ENCODE peak calls at places on chromosomes 4 and X, in ten cellular contexts. X is CD8-positive, alpha-beta T cell; M is fibroblast of the aortic adventitia; E is sigmoid colon; O is A549; J is Peyer's patch; W is fibroblast of pulmonary artery; A is kidney; Q is foreskin fibroblast; K is psoas muscle. Z is an unnamed sample.

GRCh38 chrX:21691512-21692018 is 33.4 kb upstream of the KLHL34 start:
- DNase-seq in X (no peak), O (no peak), K (no peak), W (no peak), E (no peak), J (no peak), A (no peak), Q (no peak), M (no peak), Z (no peak)

GRCh38 chr4:139833131-139833930 is 167.7 kb downstream of the MGST2 start:
- DNase-seq in X (no peak), A (no peak), Q (no peak), W (no peak), K (no peak), E (no peak), J (no peak), M (no peak), O (no peak), Z (no peak)

GRCh38 chr4:20698820-20699219 is 1.4 kb upstream of the PACRGL start:
- DNase-seq in M (no peak), J (no peak), W (no peak), K (no peak), O (no peak), X (no peak), A (no peak), Q (no peak), E (no peak), Z (no peak)

GRCh38 chrX:69083361-69083760 is 81.9 kb downstream of the PJA1 start:
- DNase-seq in Q (no peak), J (no peak), W (no peak), A (no peak), E (no peak), X (no peak), M (no peak), K (no peak), O (no peak), Z (no peak)

GRCh38 chrX:153361781-153362397 is 27.9 kb downstream of the ZNF275 start:
- DNase-seq in X (no peak), O (no peak), E (no peak), K (no peak), A (no peak), J (no peak), Q (no peak), M (no peak), W (no peak), Z (no peak)

GRCh38 chr4:28565434-28565833 is 1704.8 kb downstream of the STIM2 start:
- DNase-seq in J (no peak), W (no peak), A (no peak), Q (no peak), O (no peak), M (peak), E (no peak), X (no peak), K (no peak), Z (no peak)

GRCh38 chr4:1027219-1027915 is 15.9 kb downstream of the FGFRL1 start:
- DNase-seq in X (no peak), E (no peak), M (no peak), K (no peak), A (no peak), W (no peak), O (no peak), J (no peak), Q (no peak), Z (no peak)

GRCh38 chrX:111169141-111169540 is 73.2 kb downstream of the PAK3 start:
- DNase-seq in J (no peak), M (no peak), K (no peak), W (no peak), Q (no peak), E (no peak), X (no peak), A (no peak), O (no peak), Z (no peak)

GRCh38 chr4:170089743-170090666 is at the start of gene AADAT:
- DNase-seq in M (peak), E (peak), O (peak), W (peak), A (peak), J (peak), K (peak), X (no peak), Q (peak), Z (no peak)

GRCh38 chrX:26376037-26376708 is 160.2 kb downstream of the MAGEB5 start:
- DNase-seq in W (no peak), K (no peak), M (no peak), E (no peak), O (no peak), A (no peak), X (no peak), Q (no peak), J (no peak), Z (no peak)

GRCh38 chr4:108034560-108034959 is 44.9 kb downstream of the HADH start:
- DNase-seq in O (no peak), M (no peak), A (no peak), Q (no peak), E (no peak), K (no peak), X (peak), J (no peak), W (no peak), Z (no peak)

GRCh38 chrX:115038406-115038805 is 21.0 kb upstream of the IL13RA2 start:
- DNase-seq in W (no peak), O (no peak), X (no peak), M (no peak), J (no peak), A (no peak), K (no peak), E (no peak), Q (no peak), Z (no peak)

GRCh38 chrX:72083291-72083690 is 48.4 kb downstream of the RTL5 start:
- DNase-seq in E (no peak), W (no peak), J (no peak), X (no peak), K (no peak), M (no peak), O (no peak), A (no peak), Q (no peak), Z (no peak)
- TF ChIP-seq CTCF in E (no peak), W (no peak), J (no peak), X (no peak), K (no peak), M (no peak), O (no peak), A (no peak), Q (no peak), Z (no peak)

DNA sequence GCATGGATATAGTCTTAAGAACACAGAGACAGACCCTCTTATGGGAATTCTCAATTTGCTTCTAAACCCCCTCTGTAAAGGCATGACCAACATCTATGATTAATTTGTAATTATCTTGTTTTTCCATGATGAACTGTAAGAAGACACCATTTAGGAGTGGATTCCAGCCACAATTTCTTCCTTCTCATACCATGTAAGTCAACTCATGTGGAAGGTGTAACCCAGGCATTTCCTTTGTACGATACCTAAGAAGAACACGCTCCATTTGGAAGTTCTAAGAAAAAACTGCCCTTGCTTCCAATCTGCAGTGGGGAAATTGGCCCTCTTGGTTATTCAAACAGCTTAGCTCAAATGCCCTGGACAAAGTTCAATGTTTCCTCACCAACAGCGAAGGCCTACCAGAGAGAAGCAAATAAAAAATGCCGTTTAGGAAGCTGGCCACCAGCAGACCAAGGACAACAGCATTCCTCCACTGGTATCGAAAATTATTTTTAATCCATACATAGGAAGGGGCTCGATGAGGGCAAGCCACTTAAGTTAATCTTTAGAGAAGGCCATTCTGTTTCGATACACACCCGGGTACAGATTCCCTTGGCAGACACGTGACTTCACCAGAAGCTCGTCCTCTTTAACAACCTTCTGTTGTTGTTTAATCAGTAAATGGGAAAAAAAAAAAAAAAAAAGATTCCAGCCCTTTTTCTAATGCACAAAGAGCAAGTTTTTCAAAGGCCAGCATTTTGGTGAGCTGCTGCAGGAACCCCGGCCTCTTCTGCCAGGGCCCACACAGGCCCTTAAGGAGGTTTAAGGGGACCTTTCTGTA is 2.6 kb downstream of the DHRSX start:
- DNase-seq in Q (peak), X (no peak), M (peak), A (no peak), K (no peak), J (no peak), O (peak), E (no peak), W (peak), Z (no peak)
- H3K4me3 ChIP-seq in Q (peak), X (no peak), M (peak), A (peak), K (peak), J (no peak), O (peak), E (peak), W (peak), Z (no peak)

DNA sequence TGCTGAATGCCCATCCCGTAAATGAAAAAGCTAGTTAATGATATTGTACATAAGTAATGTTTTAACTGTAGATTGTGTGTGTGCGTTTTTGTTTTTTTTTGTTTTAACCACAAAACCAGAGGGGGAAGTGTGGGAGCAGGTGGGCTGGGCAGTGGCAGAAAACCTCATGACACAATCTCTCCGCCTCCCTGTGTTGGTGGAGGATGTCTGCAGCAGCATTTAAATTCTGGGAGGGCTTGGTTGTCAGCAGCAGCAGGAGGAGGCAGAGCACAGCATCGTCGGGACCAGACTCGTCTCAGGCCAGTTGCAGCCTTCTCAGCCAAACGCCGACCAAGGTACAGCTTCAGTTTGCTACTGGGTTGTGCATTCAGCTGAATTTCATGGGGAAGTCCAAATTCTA is at the start of gene SPP1:
- DNase-seq in E (no peak), A (peak), W (peak), M (peak), J (no peak), Q (peak), K (no peak), O (peak), X (no peak), Z (no peak)
- TF ChIP-seq CTCF in E (no peak), A (peak), W (no peak), M (no peak), J (no peak), Q (no peak), K (no peak), O (no peak), X (no peak), Z (no peak)

GRCh38 chr4:65296246-65296645 is 374.0 kb downstream of the EPHA5 start:
- DNase-seq in A (no peak), X (no peak), Q (no peak), J (no peak), K (no peak), M (no peak), E (no peak), W (no peak), O (no peak), Z (no peak)
- H3K4me3 ChIP-seq in A (no peak), X (no peak), Q (no peak), J (no peak), K (no peak), M (no peak), E (no peak), W (no peak), O (no peak), Z (no peak)

GRCh38 chr4:184664445-184665210 is 15.1 kb downstream of the PRIMPOL start:
- DNase-seq in J (no peak), O (peak), A (no peak), M (no peak), K (no peak), E (no peak), Q (peak), X (no peak), W (peak), Z (no peak)

GRCh38 chr4:184668096-184668495 is 18.6 kb downstream of the PRIMPOL start:
- DNase-seq in E (no peak), O (no peak), X (no peak), M (no peak), J (no peak), K (no peak), Q (no peak), W (no peak), A (no peak), Z (no peak)

GRCh38 chr4:184669251-184669650 is 19.7 kb downstream of the PRIMPOL start:
- DNase-seq in X (no peak), W (no peak), M (no peak), A (no peak), K (no peak), O (no peak), Q (no peak), J (no peak), E (no peak), Z (no peak)

GRCh38 chr4:184668511-184669114 is 19.1 kb downstream of the PRIMPOL start:
- DNase-seq in O (no peak), X (no peak), Q (no peak), A (no peak), K (no peak), J (no peak), M (no peak), E (no peak), W (peak), Z (no peak)

GRCh38 chr4:184666670-184667069 is 17.1 kb downstream of the PRIMPOL start:
- DNase-seq in X (no peak), O (no peak), W (no peak), M (no peak), K (no peak), A (no peak), E (no peak), J (no peak), Q (no peak), Z (no peak)
- TF ChIP-seq CTCF in X (no peak), O (no peak), W (no peak), M (no peak), K (no peak), A (no peak), E (no peak), J (no peak), Q (no peak), Z (no peak)

GRCh38 chr4:138488527-138488926 is 246.4 kb upstream of the SLC7A11 start:
- DNase-seq in K (no peak), A (no peak), X (no peak), E (no peak), W (peak), Q (no peak), J (no peak), O (no peak), M (peak), Z (no peak)
- H3K4me3 ChIP-seq in K (no peak), A (no peak), X (no peak), E (no peak), W (no peak), Q (no peak), J (no peak), O (no peak), M (no peak), Z (no peak)

GRCh38 chr4:119170195-119170594 is 34.6 kb downstream of the MYOZ2 start:
- DNase-seq in E (no peak), K (no peak), W (no peak), A (no peak), X (no peak), Q (no peak), O (no peak), M (no peak), J (no peak), Z (no peak)
- TF ChIP-seq CTCF in E (no peak), K (no peak), W (peak), A (no peak), X (no peak), Q (no peak), O (no peak), M (no peak), J (no peak), Z (no peak)

GRCh38 chr4:38189445-38189844 is 229.2 kb downstream of the PTTG2 start:
- DNase-seq in A (no peak), Q (peak), O (peak), K (no peak), X (no peak), J (no peak), E (no peak), M (peak), W (peak), Z (no peak)
- H3K4me3 ChIP-seq in A (no peak), Q (no peak), O (no peak), K (no peak), X (no peak), J (no peak), E (no peak), M (no peak), W (no peak), Z (no peak)

GRCh38 chr4:111806331-111806730 is 338.9 kb upstream of the FAM241A start:
- DNase-seq in W (no peak), A (no peak), M (no peak), X (no peak), K (no peak), Q (no peak), O (peak), E (no peak), J (no peak), Z (no peak)
- TF ChIP-seq CTCF in W (no peak), A (no peak), M (no peak), X (no peak), K (no peak), Q (peak), O (no peak), E (no peak), J (peak), Z (peak)

Z was measured in GM12864.